ENCODE peak calls at places on chromosomes 11 and 22, in six cellular contexts. N, S, A, J, V and E are unnamed samples.

GRCh38 chr11:34346551-34346950 is 11.3 kb downstream of the ABTB2 start:
- DNase-seq in J (peak), A (peak), S (no peak), N (peak), V (no peak), E (no peak)

GRCh38 chr11:1149545-1149944 is 8.2 kb upstream of the MUC5AC start:
- DNase-seq in J (no peak), V (no peak), N (no peak), A (no peak), S (no peak), E (no peak)

GRCh38 chr11:57798905-57799559 is 37.4 kb downstream of the CTNND1 start:
- DNase-seq in J (peak), A (peak), N (peak), S (peak), V (peak), E (peak)

GRCh38 chr11:61004037-61004641 is 32.7 kb downstream of the CD6 start:
- DNase-seq in V (no peak), J (peak), A (peak), S (no peak), N (no peak), E (no peak)

GRCh38 chr22:39184586-39185577 is 32.4 kb upstream of the CBX7 start:
- DNase-seq in A (no peak), J (peak), N (no peak), V (no peak), S (no peak), E (no peak)

GRCh38 chr11:17547051-17547577 is at the start of gene OTOG:
- DNase-seq in A (no peak), V (no peak), N (no peak), S (no peak), J (no peak), E (no peak)

GRCh38 chr11:16347928-16348685 is 8.2 kb downstream of the SOX6 start:
- DNase-seq in V (no peak), J (no peak), S (no peak), N (peak), A (no peak), E (no peak)

GRCh38 chr22:27435839-27436581 is 365.5 kb downstream of the MN1 start:
- DNase-seq in N (no peak), V (peak), S (peak), A (peak), J (peak), E (no peak)

GRCh38 chr11:60744114-60744513 is 12.6 kb upstream of the MS4A15 start:
- DNase-seq in A (no peak), N (no peak), V (no peak), J (no peak), S (no peak), E (no peak)

GRCh38 chr11:78256962-78257361 is 68.2 kb downstream of the USP35 start:
- DNase-seq in S (peak), V (peak), N (no peak), A (peak), J (peak), E (no peak)

GRCh38 chr11:47318166-47318565 is 34.3 kb downstream of the MYBPC3 start:
- DNase-seq in S (no peak), V (no peak), J (no peak), N (no peak), A (no peak), E (no peak)

GRCh38 chr22:16917144-16918003 is 90.6 kb downstream of the GAB4 start:
- DNase-seq in A (peak), S (peak), J (no peak), N (peak), V (peak), E (peak)
- TF ChIP-seq CTCF in A (no peak), S (peak), J (peak), N (peak), V (peak), E (peak)

DNA sequence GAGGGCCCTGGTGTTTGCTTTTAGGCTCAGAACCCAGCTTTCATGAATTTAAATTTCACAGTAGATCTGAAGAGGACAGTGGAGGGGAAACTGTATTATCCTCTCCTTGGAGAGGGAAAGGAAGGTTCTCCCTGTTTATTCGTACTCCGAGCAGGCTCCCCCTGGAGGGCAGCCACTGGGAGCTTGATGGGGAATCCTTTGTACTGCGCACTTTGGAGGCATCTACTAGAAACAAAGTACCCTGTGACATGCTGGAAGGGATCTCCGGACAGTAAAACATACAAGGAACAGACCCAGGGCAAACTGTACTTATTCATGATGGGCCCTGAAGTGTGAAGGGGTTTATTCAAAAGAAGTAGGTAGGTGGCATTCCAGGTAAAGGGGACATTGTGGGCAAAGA is 27.2 kb downstream of the NAV2 start:
- DNase-seq in N (no peak), V (no peak), J (no peak), A (peak), S (no peak), E (no peak)
- TF ChIP-seq CTCF in N (peak), V (no peak), J (peak), A (no peak), S (peak), E (no peak)

GRCh38 chr11:68690671-68691401 is 6.5 kb downstream of the GAL start:
- DNase-seq in N (no peak), A (no peak), V (no peak), J (no peak), S (no peak), E (no peak)
- TF ChIP-seq CTCF in N (peak), A (no peak), V (no peak), J (no peak), S (peak), E (no peak)

GRCh38 chr11:127074151-127074761 is 73.7 kb upstream of the KIRREL3 start:
- DNase-seq in V (no peak), A (no peak), J (peak), N (peak), S (no peak), E (no peak)
- TF ChIP-seq CTCF in V (no peak), A (no peak), J (peak), N (peak), S (peak), E (no peak)

GRCh38 chr11:73334244-73335203 is 26.4 kb downstream of the ARHGEF17 start:
- DNase-seq in A (peak), V (peak), N (peak), J (peak), S (peak), E (peak)
- TF ChIP-seq CTCF in A (no peak), V (no peak), N (no peak), J (no peak), S (no peak), E (no peak)

GRCh38 chr22:29155966-29156365 is 49.7 kb upstream of the EMID1 start:
- DNase-seq in V (no peak), S (no peak), N (no peak), A (peak), J (no peak), E (no peak)

GRCh38 chr22:29154364-29155048 is 51.2 kb upstream of the EMID1 start:
- DNase-seq in S (peak), J (peak), N (peak), V (peak), A (peak), E (peak)

GRCh38 chr22:29157759-29158535 is 47.7 kb upstream of the EMID1 start:
- DNase-seq in N (no peak), S (no peak), A (no peak), J (no peak), V (no peak), E (no peak)

GRCh38 chr22:29158546-29158945 is 47.1 kb upstream of the EMID1 start:
- DNase-seq in V (no peak), A (no peak), J (no peak), S (no peak), N (no peak), E (no peak)

DNA sequence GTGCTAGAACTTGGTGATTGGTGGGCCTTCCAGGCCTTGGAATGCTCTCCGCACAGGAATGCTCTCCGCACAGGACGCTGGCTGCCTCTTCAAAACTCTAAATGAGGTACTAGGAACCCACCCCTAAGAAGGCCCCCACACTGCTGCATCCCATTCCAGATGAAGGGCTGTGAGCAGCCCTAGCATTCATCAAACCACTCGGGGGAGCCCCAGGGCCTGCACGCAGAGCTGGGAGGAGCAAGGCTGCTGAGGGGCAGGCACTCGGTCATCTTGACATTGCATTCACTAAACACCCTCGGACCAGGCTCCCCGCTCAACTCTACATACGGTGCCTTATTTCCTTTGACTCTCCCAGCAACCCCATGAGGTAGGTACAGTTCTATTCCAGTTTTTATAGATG is 49.2 kb upstream of the EMID1 start:
- DNase-seq in J (no peak), A (no peak), N (no peak), S (no peak), V (no peak), E (no peak)
- TF ChIP-seq CTCF in J (no peak), A (no peak), N (no peak), S (peak), V (no peak), E (no peak)

GRCh38 chr22:31947296-31947695 is 3.0 kb downstream of the YWHAH start:
- DNase-seq in S (no peak), N (peak), J (no peak), A (no peak), V (no peak), E (no peak)
- TF ChIP-seq CTCF in S (peak), N (peak), J (peak), A (no peak), V (peak), E (peak)

GRCh38 chr11:123116486-123116885 is 54.5 kb upstream of the HSPA8 start:
- DNase-seq in V (no peak), A (no peak), J (no peak), N (peak), S (no peak), E (no peak)

GRCh38 chr11:123107945-123108344 is 46.0 kb upstream of the HSPA8 start:
- DNase-seq in N (no peak), V (no peak), S (no peak), A (no peak), J (no peak), E (no peak)

GRCh38 chr11:123110397-123110796 is 48.5 kb upstream of the HSPA8 start:
- DNase-seq in N (no peak), V (no peak), J (no peak), S (no peak), A (no peak), E (no peak)

GRCh38 chr11:123111465-123111864 is 49.5 kb upstream of the HSPA8 start:
- DNase-seq in N (peak), A (no peak), V (no peak), J (peak), S (no peak), E (no peak)
- TF ChIP-seq CTCF in N (peak), A (peak), V (peak), J (peak), S (peak), E (peak)